ENCODE peak calls at places on chromosomes 3 and 15, in eight cellular contexts. P is AG04449, S is breast epithelium, I is HAP-1, X is tibial artery, G is psoas muscle, H is neural progenitor cell, B is prostate gland. Z is an unnamed sample.

GRCh38 chr15:48712546-48712945 is 67.0 kb upstream of the FBN1 start:
- DNase-seq in P (no peak), H (no peak), G (no peak), I (no peak), S (no peak), B (no peak), X (no peak), Z (no peak)

GRCh38 chr15:99455796-99456160 is 110.0 kb upstream of the MEF2A start:
- DNase-seq in G (no peak), X (peak), I (no peak), P (no peak), B (no peak), H (no peak), S (no peak), Z (no peak)

GRCh38 chr15:66750609-66751008 is 48.6 kb downstream of the SMAD6 start:
- DNase-seq in B (no peak), X (no peak), S (no peak), G (no peak), H (no peak), I (no peak), P (no peak), Z (no peak)

GRCh38 chr15:52071570-52071969 is 41.0 kb downstream of the BCL2L10 start:
- DNase-seq in S (no peak), B (peak), H (no peak), G (no peak), I (no peak), P (no peak), X (no peak), Z (no peak)

GRCh38 chr15:67999320-68000100 is 54.6 kb upstream of the PIAS1 start:
- DNase-seq in P (no peak), H (no peak), S (no peak), X (no peak), B (no peak), G (no peak), I (no peak), Z (no peak)

GRCh38 chr15:55461447-55461846 is 46.6 kb downstream of the DNAAF4 start:
- DNase-seq in S (no peak), H (no peak), I (no peak), G (no peak), B (no peak), X (no peak), P (no peak), Z (no peak)

GRCh38 chr3:61627768-61628185 is 66.4 kb downstream of the PTPRG start:
- DNase-seq in H (no peak), X (no peak), S (no peak), P (peak), B (no peak), G (no peak), I (peak), Z (peak)

GRCh38 chr3:169122407-169122806 is 541.1 kb downstream of the MECOM start:
- DNase-seq in S (no peak), H (no peak), G (no peak), B (no peak), I (no peak), P (no peak), X (no peak), Z (no peak)

GRCh38 chr3:78659386-78659987 is 1108.3 kb downstream of the ROBO1 start:
- DNase-seq in X (no peak), I (peak), G (no peak), H (peak), S (no peak), P (no peak), B (peak), Z (no peak)

GRCh38 chr3:133700351-133700750 is 38.6 kb upstream of the TOPBP1 start:
- DNase-seq in H (no peak), P (no peak), G (no peak), I (no peak), X (no peak), S (no peak), B (no peak), Z (no peak)

GRCh38 chr3:133697960-133698359 is 36.2 kb upstream of the TOPBP1 start:
- DNase-seq in B (no peak), X (no peak), S (no peak), P (no peak), G (no peak), I (no peak), H (no peak), Z (no peak)

GRCh38 chr3:133701435-133702358 is 40.0 kb upstream of the TOPBP1 start:
- DNase-seq in B (no peak), I (no peak), P (no peak), X (no peak), H (no peak), G (no peak), S (no peak), Z (no peak)

GRCh38 chr3:133699467-133699866 is 37.7 kb upstream of the TOPBP1 start:
- DNase-seq in H (no peak), S (no peak), I (no peak), G (no peak), X (no peak), P (no peak), B (no peak), Z (no peak)

GRCh38 chr3:133699903-133700302 is 38.2 kb upstream of the TOPBP1 start:
- DNase-seq in I (no peak), B (no peak), P (no peak), H (no peak), G (no peak), X (no peak), S (no peak), Z (no peak)
- H3K4me3 ChIP-seq in I (no peak), B (no peak), P (no peak), H (no peak), G (no peak), X (no peak), S (no peak), Z (no peak)

DNA sequence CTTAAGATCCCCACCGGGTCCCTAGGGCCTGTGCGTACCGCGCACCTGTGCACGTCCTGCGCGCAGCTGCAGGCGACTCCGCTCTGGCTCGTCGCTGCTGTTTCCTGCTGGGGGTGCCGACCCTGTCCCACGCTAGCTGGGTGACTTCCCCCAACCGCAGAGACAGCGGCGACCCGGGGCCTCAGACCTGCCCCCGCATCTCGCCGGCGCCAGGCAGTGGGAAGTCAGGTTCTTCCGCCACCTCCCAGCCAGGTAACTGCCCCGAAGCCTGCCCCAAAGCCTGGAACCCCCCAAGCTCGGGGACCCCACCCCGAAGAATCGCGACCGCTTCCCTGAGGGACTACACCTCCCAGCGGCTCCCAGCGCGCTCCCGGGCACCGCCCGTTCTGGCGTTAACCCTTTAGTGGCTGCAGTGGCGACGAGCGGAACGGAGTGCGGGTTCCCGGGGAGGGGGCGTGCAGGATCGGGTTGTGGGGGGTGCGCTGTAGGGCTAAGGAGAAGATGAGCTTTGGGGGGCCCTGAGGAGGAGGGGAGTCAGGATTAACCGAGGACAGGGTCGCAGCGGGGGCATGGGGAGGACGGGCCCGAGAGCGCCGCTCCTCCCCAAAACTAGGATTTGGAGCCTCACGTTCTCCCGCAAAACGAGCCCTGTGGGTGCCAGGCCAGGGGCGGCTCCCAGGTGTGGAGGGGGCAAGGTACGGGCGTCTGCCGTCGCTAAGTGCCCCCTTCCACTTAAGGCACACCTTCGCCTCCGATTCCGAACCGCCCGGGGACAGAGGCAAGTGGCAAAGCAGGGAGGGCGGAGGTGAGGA is 589 bp downstream of the NEIL1 start:
- DNase-seq in I (peak), G (peak), H (peak), X (peak), P (no peak), S (peak), B (peak), Z (no peak)
- H3K4me3 ChIP-seq in I (peak), G (peak), H (peak), X (peak), P (peak), S (peak), B (peak), Z (peak)

GRCh38 chr3:25151497-25151896 is 276.6 kb upstream of the RARB start:
- DNase-seq in P (no peak), B (peak), I (no peak), G (no peak), X (no peak), S (no peak), H (no peak), Z (no peak)
- H3K4me3 ChIP-seq in P (peak), B (no peak), I (no peak), G (peak), X (peak), S (peak), H (no peak), Z (no peak)

DNA sequence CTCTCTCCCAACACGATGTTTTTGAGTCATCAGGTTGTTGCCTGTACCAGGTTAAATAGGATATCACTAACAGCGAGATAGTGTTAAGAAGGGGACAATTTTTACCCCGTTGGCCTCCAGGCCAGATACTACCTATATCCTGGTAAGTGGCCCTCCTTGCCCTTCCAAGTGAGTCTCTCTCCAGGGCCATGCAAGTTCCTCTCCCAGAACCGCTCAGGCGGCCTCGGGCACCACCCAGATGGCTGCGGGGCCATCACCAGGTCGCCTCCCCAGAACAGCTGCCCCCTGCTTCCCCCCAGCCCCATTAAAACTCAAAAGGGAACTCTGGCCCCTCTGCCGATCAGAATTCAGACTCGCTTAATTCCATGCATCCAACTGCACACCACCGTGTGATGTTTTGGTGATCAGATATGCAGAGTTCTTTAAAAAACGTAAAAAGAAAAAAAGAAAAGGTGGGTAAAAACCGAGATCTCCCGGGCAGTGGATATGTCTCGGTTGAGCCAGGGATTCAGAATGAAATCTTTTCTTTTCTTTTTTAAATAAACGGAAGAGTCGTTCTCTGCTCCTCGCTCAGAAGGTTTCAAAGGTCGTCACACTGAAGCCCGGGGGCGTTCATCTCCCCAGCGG is 1.9 kb upstream of the TRIM71 start:
- DNase-seq in H (peak), S (no peak), G (no peak), B (no peak), I (peak), X (no peak), P (no peak), Z (no peak)
- H3K4me3 ChIP-seq in H (peak), S (peak), G (no peak), B (no peak), I (peak), X (no peak), P (no peak), Z (no peak)

DNA sequence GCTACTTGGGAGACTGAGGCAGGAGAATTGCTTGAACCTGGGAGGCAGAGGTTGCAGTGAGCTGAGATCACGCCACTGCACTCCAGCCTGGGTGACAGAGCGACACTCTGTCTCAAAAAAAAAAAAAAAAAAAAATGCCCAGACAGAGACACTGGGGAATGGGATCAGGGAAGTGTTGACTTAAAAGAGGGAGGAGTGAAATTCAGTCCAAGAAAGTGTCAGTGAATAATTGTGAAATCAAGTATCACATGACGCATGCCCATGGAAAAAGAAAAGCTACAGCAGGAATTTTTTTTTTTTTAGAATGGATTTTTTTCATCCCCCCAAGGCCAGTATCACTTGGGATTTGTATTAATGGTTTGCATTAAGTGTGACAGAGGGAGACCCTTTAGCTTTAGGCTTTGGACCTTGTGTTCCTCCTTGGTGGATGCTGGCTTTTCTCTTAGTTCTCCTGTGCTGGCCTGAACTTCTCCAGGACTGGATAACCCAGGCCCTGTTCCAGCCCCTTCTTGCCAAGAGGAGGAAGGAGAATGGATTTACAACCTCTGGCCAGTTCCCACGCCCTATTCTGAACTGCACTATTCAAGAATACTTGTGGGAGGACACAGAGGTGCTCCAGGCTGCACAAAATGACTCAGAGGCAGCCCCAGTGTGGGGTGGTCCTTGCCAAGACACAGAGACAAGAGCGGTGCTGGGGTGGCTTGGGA is 36.7 kb upstream of the ZNF774 start:
- DNase-seq in X (peak), I (no peak), G (peak), B (peak), S (no peak), P (no peak), H (no peak), Z (peak)
- H3K4me3 ChIP-seq in X (no peak), I (no peak), G (no peak), B (no peak), S (peak), P (no peak), H (no peak), Z (no peak)

DNA sequence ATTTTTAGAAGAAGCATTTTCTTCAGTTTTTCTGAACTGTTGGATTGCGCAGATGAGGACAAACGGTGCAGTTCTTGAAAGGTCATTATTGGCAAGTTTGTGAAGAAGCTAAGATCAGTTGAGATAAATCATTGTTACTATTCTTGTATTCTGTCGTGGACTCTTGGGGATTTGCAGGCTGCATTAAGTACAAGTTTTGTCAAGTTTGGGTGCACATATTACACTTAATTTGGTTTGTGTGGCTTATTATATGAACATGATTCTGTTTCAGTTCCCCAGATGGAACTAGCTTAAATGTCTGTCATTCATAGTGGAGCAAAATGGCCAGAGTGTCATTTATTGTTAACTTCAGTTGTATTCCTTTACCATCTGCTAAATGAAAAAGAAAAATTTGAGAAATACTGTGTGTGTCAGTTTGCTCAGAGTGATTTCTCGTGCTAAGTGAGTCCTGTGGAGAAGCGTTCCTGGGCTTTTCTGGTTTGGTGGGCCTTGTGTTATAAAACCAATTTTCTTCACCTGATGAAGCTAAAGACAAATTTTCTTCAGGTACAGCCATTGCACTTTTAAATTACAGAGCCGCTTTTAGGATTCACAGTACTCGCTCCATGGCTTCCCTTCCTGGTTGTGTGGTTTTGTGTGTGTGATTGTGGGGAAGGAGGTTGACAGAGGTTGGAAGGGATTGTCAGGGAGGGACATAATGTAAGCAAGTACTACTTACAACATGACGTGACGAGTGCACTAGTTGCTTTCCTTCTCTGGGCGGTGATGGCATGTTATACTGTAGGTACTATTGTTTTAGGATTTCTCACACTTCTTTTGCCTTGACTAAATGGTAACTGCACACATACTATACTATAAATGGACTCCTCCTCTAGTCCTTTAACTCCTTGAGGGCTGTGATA is 1.7 kb downstream of the AKAP13 start:
- DNase-seq in I (peak), G (no peak), S (no peak), X (no peak), P (no peak), B (no peak), H (no peak), Z (no peak)
- H3K4me3 ChIP-seq in I (peak), G (peak), S (peak), X (peak), P (peak), B (peak), H (peak), Z (peak)

GRCh38 chr3:43004282-43004681 is 25.2 kb downstream of the GASK1A start:
- DNase-seq in B (no peak), I (no peak), H (no peak), P (no peak), S (no peak), G (no peak), X (no peak), Z (peak)

GRCh38 chr3:42999212-42999611 is 20.1 kb downstream of the GASK1A start:
- DNase-seq in H (no peak), B (no peak), S (no peak), X (no peak), P (no peak), I (no peak), G (no peak), Z (no peak)

GRCh38 chr3:43001094-43001553 is 22.0 kb downstream of the GASK1A start:
- DNase-seq in B (peak), S (peak), I (no peak), P (peak), H (no peak), X (peak), G (peak), Z (peak)

GRCh38 chr3:43005253-43005652 is 26.1 kb downstream of the GASK1A start:
- DNase-seq in S (no peak), B (no peak), P (no peak), G (no peak), X (no peak), H (no peak), I (no peak), Z (no peak)

GRCh38 chr3:43001556-43002121 is 22.5 kb downstream of the GASK1A start:
- DNase-seq in P (no peak), I (no peak), H (no peak), S (no peak), X (no peak), B (no peak), G (no peak), Z (no peak)
- H3K4me3 ChIP-seq in P (no peak), I (no peak), H (no peak), S (peak), X (peak), B (no peak), G (peak), Z (no peak)

GRCh38 chr15:45456212-45457106 is 66.1 kb downstream of the SLC30A4 start:
- DNase-seq in S (peak), H (no peak), P (peak), I (no peak), G (no peak), X (no peak), B (no peak), Z (peak)
- H3K4me3 ChIP-seq in S (peak), H (no peak), P (no peak), I (no peak), G (no peak), X (no peak), B (no peak), Z (no peak)